ENCODE peak calls at places on chromosome 22, in four cellular contexts. W, Y, H and B are unnamed samples.
A peak's percentile ranks its signal among the peaks of the same experiment; 100 is the strongest.

GRCh38 chr22:46619830-46620501 is at the start of gene GRAMD4:
- DNase-seq in W (no peak), Y (no peak), H (peak; percentile 87), B (peak; percentile 92)

GRCh38 chr22:23169032-23169384 is 11.3 kb upstream of the BCR start:
- DNase-seq in H (no peak), W (no peak), Y (no peak), B (no peak)

GRCh38 chr22:39456262-39457046 is at the start of gene MGAT3:
- DNase-seq in H (peak; percentile 20), W (no peak), Y (no peak), B (no peak)

GRCh38 chr22:50084570-50084969 is 656 bp downstream of the MLC1 start:
- DNase-seq in W (no peak), H (no peak), Y (no peak), B (no peak)

GRCh38 chr22:41883400-41883799 is 31.5 kb downstream of the SHISA8 start:
- DNase-seq in W (no peak), H (no peak), Y (no peak), B (no peak)

GRCh38 chr22:25448435-25449051 is 115.9 kb upstream of the GRK3 start:
- DNase-seq in W (no peak), Y (peak; percentile 3), H (peak; percentile 34), B (peak; percentile 28)

GRCh38 chr22:42270178-42270511 is 308 bp downstream of the TCF20 start:
- DNase-seq in Y (peak; percentile 32), W (no peak), H (peak; percentile 57), B (no peak)

GRCh38 chr22:28018461-28018927 is 99.4 kb upstream of the PITPNB start:
- DNase-seq in W (no peak), Y (no peak), H (no peak), B (peak; percentile 11)

GRCh38 chr22:32864041-32864440 is 62.5 kb downstream of the TIMP3 start:
- DNase-seq in H (no peak), W (no peak), Y (no peak), B (no peak)

GRCh38 chr22:43001271-43002197 is 13.4 kb downstream of the PACSIN2 start:
- DNase-seq in Y (no peak), W (no peak), H (no peak), B (no peak)

GRCh38 chr22:16965083-16965482 is 42.9 kb downstream of the GAB4 start:
- DNase-seq in H (no peak), Y (no peak), W (no peak), B (no peak)

GRCh38 chr22:46812786-46813185 is 50.3 kb downstream of the TBC1D22A start:
- DNase-seq in W (no peak), H (no peak), Y (no peak), B (no peak)

GRCh38 chr22:35399114-35399677 is 744 bp upstream of the MCM5 start:
- DNase-seq in Y (no peak), H (no peak), W (no peak), B (no peak)

GRCh38 chr22:33923660-33924246 is 3.5 kb upstream of the LARGE1 start:
- DNase-seq in H (peak; percentile 77), Y (peak; percentile 56), W (peak; percentile 76), B (peak; percentile 61)

GRCh38 chr22:24177456-24177855 is 3.8 kb upstream of the SUSD2 start:
- DNase-seq in W (no peak), Y (no peak), H (no peak), B (no peak)

GRCh38 chr22:24179478-24180210 is 1.6 kb upstream of the SUSD2 start:
- DNase-seq in Y (no peak), W (no peak), H (no peak), B (no peak)

GRCh38 chr22:24177045-24177444 is 4.2 kb upstream of the SUSD2 start:
- DNase-seq in W (no peak), H (no peak), Y (no peak), B (no peak)

GRCh38 chr22:24178021-24178431 is 3.3 kb upstream of the SUSD2 start:
- DNase-seq in Y (no peak), H (no peak), W (no peak), B (no peak)

GRCh38 chr22:24178502-24179440 is 2.5 kb upstream of the SUSD2 start:
- DNase-seq in Y (no peak), H (peak; percentile 47), W (no peak), B (peak; percentile 74)
- TF ChIP-seq CTCF in Y (peak; percentile 55), H (peak; percentile 54), W (no peak), B (peak; percentile 76)

GRCh38 chr22:38040953-38041759 is 16.0 kb upstream of the PICK1 start:
- DNase-seq in W (no peak), Y (no peak), H (no peak), B (no peak)

GRCh38 chr22:38046070-38046748 is 11.0 kb upstream of the PICK1 start:
- DNase-seq in Y (no peak), H (no peak), W (no peak), B (no peak)

GRCh38 chr22:38041760-38042584 is 15.2 kb upstream of the PICK1 start:
- DNase-seq in W (no peak), Y (no peak), H (no peak), B (no peak)

GRCh38 chr22:38038890-38039812 is 18.1 kb upstream of the PICK1 start:
- DNase-seq in Y (no peak), H (no peak), W (no peak), B (no peak)

GRCh38 chr22:38043151-38044039 is 13.8 kb upstream of the PICK1 start:
- DNase-seq in Y (no peak), H (no peak), W (no peak), B (no peak)
- H3K4me3 ChIP-seq in Y (no peak overlapping the region), H (no peak overlapping the region), W (no peak overlapping the region), B (no peak overlapping the region)

GRCh38 chr22:37744589-37744988 is 47.7 kb downstream of the TRIOBP start:
- DNase-seq in W (no peak), Y (no peak), H (no peak), B (no peak)
- TF ChIP-seq CTCF in W (no peak), Y (no peak), H (no peak), B (peak; percentile 9)

DNA sequence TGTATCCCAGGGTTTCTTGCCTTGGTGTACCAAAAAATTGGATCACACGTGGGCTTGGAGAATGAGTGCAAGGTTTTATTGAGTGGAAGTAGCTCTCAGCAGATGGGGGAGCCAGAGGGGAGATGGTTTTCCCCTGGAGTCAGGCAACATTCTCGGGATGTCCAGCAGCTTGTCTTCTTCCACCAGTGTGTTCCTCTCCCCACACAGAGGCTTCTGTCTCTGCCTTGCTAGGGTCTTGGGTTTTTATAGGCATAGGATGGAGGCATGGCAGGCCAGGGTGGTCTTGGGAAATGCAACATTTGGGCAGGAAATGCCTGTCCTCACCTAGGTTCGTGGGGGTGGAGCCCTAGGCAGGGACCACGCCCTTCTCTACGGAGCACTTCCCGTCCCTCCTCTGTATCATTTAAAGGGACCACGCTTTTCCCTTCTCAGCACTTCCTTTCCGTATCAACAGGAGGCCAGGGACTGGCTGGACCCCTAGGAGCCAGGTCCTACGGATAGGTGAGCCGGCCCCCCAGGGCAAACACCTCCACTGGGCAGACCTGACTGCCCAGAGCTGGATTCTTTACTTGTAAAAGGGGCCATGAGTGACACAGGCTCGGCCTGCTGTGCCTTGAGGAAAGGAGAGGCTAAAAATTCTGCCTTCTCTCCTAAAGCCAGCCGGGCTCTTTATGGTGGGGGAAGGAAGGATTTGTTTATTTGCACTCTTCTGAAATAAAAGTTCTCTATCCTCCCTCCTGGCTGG is 55.3 kb upstream of the CCDC188 start:
- DNase-seq in H (peak; percentile 38), W (peak; percentile 79), Y (peak; percentile 48), B (no peak)
- H3K4me3 ChIP-seq in H (peak overlapping the region; percentile 11), W (peak overlapping the region; percentile 53), Y (peak overlapping the region; percentile 64), B (no peak overlapping the region)

DNA sequence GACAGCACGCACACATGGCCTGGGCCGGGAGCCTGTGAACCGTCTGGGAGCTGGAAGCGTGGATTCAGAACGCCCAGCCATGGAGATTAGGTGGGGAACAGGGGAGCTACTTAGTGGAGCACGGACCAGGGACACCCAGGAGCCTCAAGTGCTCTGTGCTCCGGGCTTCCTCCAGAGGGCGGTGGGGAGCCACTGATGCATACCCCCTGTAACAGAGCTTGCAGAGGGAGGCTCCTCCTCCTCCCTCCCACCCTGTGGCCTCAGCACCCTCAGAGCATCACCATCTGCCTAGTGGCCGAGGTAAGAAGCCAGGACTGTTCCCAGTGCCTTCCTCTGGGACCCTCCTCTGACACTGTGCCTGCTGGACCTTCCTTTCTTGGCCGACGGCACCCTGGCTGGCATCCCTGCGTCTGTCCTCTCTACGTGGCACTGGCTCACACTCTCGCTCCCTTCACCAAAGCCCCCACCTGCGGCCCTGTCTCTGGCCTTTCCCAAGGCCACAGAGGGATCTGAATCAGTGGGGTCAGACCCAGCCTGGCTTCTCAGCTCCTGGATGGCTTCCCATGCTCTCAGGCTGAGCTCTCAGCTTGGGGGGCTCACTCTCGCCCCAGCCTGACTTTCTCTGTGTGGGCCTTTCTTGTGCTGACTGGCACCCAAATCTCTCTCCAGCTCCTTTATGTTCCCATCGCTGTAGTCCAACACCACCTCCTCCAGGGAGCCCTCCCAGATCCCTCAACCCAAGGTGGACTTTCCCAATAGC is 780.9 kb downstream of the BRD1 start:
- DNase-seq in Y (no peak), H (peak; percentile 94), W (no peak), B (no peak)
- TF ChIP-seq CTCF in Y (no peak), H (peak; percentile 98), W (peak; percentile 16), B (no peak)

GRCh38 chr22:31161386-31161785 is 1.4 kb downstream of the RNF185 start:
- DNase-seq in W (no peak), Y (no peak), H (no peak), B (no peak)
- H3K4me3 ChIP-seq in W (no peak overlapping the region), Y (peak overlapping the region; percentile 82), H (no peak overlapping the region), B (peak overlapping the region; percentile 94)

GRCh38 chr22:26589845-26590524 is at the start of gene TPST2:
- DNase-seq in Y (peak; percentile 70), H (peak; percentile 71), W (peak; percentile 74), B (peak; percentile 85)
- TF ChIP-seq CTCF in Y (no peak), H (no peak), W (no peak), B (no peak)

GRCh38 chr22:44030051-44030701 is 6.1 kb downstream of the PARVB start:
- DNase-seq in W (no peak), Y (no peak), H (no peak), B (no peak)

GRCh38 chr22:44029069-44029468 is 5.0 kb downstream of the PARVB start:
- DNase-seq in H (no peak), W (no peak), Y (no peak), B (no peak)

GRCh38 chr22:44026066-44026629 is 2.0 kb downstream of the PARVB start:
- DNase-seq in W (no peak), H (no peak), Y (no peak), B (no peak)

GRCh38 chr22:44026630-44027511 is 2.8 kb downstream of the PARVB start:
- DNase-seq in Y (no peak), H (no peak), W (peak; percentile 93), B (no peak)

GRCh38 chr22:44028091-44028490 is 4.0 kb downstream of the PARVB start:
- DNase-seq in Y (no peak), H (no peak), W (no peak), B (no peak)
- H3K4me3 ChIP-seq in Y (no peak overlapping the region), H (no peak overlapping the region), W (no peak overlapping the region), B (no peak overlapping the region)